ENCODE peak calls at places on chromosomes 2 and 18, in four cellular contexts. P is WTC11, K is K562, Z is GM12878. O is an unnamed sample.
A peak's percentile ranks its signal among the peaks of the same experiment; 100 is the strongest.

GRCh38 chr18:3367491-3368091 is 82.4 kb upstream of the TGIF1 start:
- DNase-seq in P (no peak), K (no peak), Z (no peak), O (no peak)

GRCh38 chr18:12863687-12864086 is 20.4 kb downstream of the PTPN2 start:
- DNase-seq in P (no peak), K (no peak), Z (no peak), O (no peak)

GRCh38 chr2:148106331-148106730 is 85.4 kb downstream of the MBD5 start:
- DNase-seq in P (no peak), K (no peak), Z (no peak), O (no peak)

GRCh38 chr2:17254421-17254820 is 263.8 kb downstream of the RAD51AP2 start:
- DNase-seq in P (no peak), K (no peak), Z (no peak), O (no peak)

GRCh38 chr2:240435955-240436625 is 627 bp downstream of the GPC1 start:
- DNase-seq in P (no peak), K (no peak), Z (no peak), O (peak; percentile 78)

GRCh38 chr2:241063587-241063986 is 38.5 kb downstream of the MTERF4 start:
- DNase-seq in P (no peak), K (no peak), Z (no peak), O (peak; percentile 56)

GRCh38 chr18:79898952-79899608 is 52.4 kb downstream of the SLC66A2 start:
- DNase-seq in P (peak; percentile 5), K (no peak), Z (no peak), O (no peak)

GRCh38 chr18:57771626-57772025 is 31.5 kb downstream of the ATP8B1 start:
- DNase-seq in P (no peak), K (no peak), Z (no peak), O (no peak)

GRCh38 chr2:208099682-208100081 is 24.6 kb downstream of the CRYGD start:
- DNase-seq in P (no peak), K (no peak), Z (no peak), O (no peak)

GRCh38 chr2:237345891-237346640 is 67.9 kb downstream of the COL6A3 start:
- DNase-seq in P (no peak), K (no peak), Z (no peak), O (no peak)

GRCh38 chr2:151357359-151357758 is at the start of gene TNFAIP6:
- DNase-seq in P (no peak), K (no peak), Z (no peak), O (peak; percentile 47)

GRCh38 chr2:45882707-45883106 is 231.2 kb downstream of the PRKCE start:
- DNase-seq in P (no peak), K (no peak), Z (no peak), O (peak; percentile 68)
- TF ChIP-seq USF1 in P (no peak), K (no peak), Z (no peak), O (no peak)

GRCh38 chr2:44244135-44244871 is 31.0 kb upstream of the SLC3A1 start:
- DNase-seq in P (peak; percentile 41), K (peak; percentile 48), Z (no peak), O (peak; percentile 75)
- TF ChIP-seq USF1 in P (no peak), K (no peak), Z (no peak), O (no peak)

DNA sequence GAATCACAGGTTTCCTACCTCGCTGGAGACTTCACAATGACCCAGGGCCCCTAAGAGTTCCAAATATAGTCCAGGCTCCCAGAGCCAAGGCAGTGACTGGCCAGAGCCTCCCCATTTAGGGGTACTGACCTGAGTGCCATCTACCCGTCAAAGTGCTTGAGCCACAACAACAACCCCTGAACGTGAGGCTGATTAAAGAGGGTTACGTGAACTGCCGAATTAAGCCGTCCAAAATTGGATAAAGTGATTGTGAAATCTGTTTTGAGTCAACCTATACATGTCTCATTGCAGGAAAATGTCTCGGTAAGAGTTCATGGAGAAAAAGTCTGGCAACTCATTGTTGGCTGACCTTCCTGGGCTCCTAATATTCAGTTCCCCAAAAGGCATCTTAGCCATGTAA is 116.4 kb downstream of the TTC32 start:
- DNase-seq in P (no peak), K (no peak), Z (no peak), O (no peak)
- TF ChIP-seq USF1 in P (no peak), K (no peak), Z (no peak), O (no peak)

GRCh38 chr2:232341739-232342126 is 36.8 kb upstream of the ALPP start:
- DNase-seq in P (peak; percentile 2), K (no peak), Z (no peak), O (no peak)
- TF ChIP-seq USF1 in P (no peak), K (no peak), Z (no peak), O (no peak)

GRCh38 chr2:7029291-7030059 is 112.3 kb downstream of the RNF144A start:
- DNase-seq in P (no peak), K (no peak), Z (no peak), O (no peak)

GRCh38 chr2:7030810-7031209 is 113.6 kb downstream of the RNF144A start:
- DNase-seq in P (no peak), K (no peak), Z (no peak), O (no peak)

GRCh38 chr2:7033136-7033960 is 116.1 kb downstream of the RNF144A start:
- DNase-seq in P (no peak), K (no peak), Z (no peak), O (peak; percentile 63)

GRCh38 chr2:7032371-7032770 is 115.2 kb downstream of the RNF144A start:
- DNase-seq in P (no peak), K (no peak), Z (no peak), O (no peak)

GRCh38 chr2:7031424-7032245 is 114.4 kb downstream of the RNF144A start:
- DNase-seq in P (no peak), K (no peak), Z (no peak), O (no peak)
- TF ChIP-seq USF1 in P (no peak), K (no peak), Z (no peak), O (no peak)

GRCh38 chr2:27721884-27722485 is 49.5 kb upstream of the MRPL33 start:
- DNase-seq in P (no peak), K (no peak), Z (no peak), O (no peak)

GRCh38 chr2:27721335-27721734 is 50.2 kb upstream of the MRPL33 start:
- DNase-seq in P (no peak), K (no peak), Z (no peak), O (no peak)

GRCh38 chr2:27724905-27725693 is 46.4 kb upstream of the MRPL33 start:
- DNase-seq in P (no peak), K (no peak), Z (no peak), O (no peak)

GRCh38 chr2:27724191-27724590 is 47.3 kb upstream of the MRPL33 start:
- DNase-seq in P (no peak), K (no peak), Z (no peak), O (no peak)

DNA sequence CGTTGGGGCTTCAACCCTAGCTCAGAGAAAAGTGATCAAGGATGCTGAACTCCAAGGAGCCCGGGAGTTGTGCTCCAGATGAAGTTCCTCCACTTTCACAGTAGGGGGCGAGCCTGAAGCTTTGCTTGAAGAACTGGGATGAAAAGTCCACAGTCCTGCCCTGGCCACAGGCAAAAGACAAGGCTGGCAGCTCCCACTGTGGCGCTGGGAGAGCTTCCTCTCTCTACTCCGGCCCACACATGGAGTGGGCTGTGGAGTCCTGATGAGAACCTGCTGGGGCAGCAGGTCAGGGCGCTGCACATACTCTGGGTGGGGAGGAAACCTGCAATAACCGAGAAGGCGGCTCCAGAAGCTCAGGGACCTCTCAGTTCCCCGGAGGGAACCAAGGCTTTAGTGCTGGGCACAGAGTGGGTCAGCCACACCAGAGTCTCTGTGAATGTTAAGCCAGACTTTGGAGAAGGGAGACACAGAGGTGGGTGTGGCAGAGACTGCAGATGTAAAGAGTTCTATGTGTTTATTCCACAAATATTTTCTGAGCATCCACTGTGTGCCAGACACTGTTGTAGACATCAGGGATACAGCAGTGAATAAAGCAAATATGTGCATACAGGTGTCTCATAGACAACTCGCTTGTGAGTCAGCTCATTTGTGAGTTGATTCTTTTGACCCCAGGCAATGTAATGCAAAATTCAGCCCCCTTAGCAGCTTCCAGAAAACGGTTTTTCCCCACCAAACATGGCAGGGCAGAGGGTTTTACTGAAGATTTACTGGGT is 48.0 kb upstream of the MRPL33 start:
- DNase-seq in P (peak; percentile 72), K (peak; percentile 66), Z (no peak), O (peak; percentile 85)
- TF ChIP-seq USF1 in P (no peak), K (peak; percentile 2), Z (no peak), O (no peak)

DNA sequence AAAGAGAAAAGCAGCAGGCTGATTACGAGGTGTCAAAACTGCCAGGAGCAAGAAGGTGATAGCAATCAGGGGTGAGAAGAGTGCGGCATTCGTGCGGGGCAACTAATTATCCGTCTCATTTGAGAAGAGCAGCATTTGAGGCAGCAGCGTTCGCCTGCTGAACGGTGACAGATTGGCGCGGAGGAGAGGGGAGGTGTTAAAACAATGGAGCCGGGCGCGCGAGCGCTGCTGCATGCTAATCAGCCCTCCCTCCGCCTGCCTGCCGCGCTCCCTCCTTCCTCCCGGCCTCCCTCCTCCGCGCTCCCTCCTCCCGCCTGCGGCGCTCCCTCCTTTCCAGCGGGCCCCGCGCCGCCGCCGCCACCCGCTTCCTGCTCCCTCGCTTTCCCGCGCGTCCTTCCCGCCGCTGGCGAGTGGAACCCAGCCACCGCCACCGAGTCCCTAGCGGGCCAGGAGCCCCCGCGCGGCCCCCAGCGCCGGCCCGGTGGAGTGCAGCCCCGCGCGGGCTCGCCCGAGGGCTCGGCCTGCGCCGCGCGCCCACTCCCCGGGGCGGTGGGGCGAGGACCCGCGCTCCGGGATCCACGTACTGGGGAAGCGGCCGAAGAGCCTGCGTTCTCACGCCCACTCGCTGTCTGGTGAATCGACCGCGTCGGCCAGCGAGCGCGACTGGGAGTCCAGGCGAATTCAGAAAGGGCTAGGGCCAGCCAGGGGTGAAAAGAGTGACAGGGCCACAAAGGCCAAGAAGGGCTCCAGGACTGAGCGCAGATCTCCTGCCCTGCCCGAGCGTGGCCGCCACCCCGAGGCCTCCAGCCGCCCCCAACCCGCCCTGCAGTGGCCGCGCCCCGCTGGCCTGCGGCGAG is 69.4 kb upstream of the PSMD14 start:
- DNase-seq in P (peak; percentile 90), K (no peak), Z (no peak), O (peak; percentile 80)
- TF ChIP-seq USF1 in P (no peak), K (no peak), Z (no peak), O (no peak)

O was measured in SK-N-SH.